ENCODE peak calls at places on chromosomes 1 and 21, in eight cellular contexts. E is uterus, M is HCT116, L is sigmoid colon, W is transverse colon, F is lower leg skin, H is body of pancreas, G is A549. B is an unnamed sample.

GRCh38 chr1:30008998-30009657 is 714.3 kb downstream of the MATN1 start:
- DNase-seq in F (no peak), H (no peak), W (peak), L (no peak), G (peak), M (no peak), E (no peak), B (no peak)

GRCh38 chr1:87284456-87285240 is 44.0 kb upstream of the LMO4 start:
- DNase-seq in W (no peak), M (no peak), E (no peak), L (no peak), H (no peak), F (no peak), G (no peak), B (peak)

GRCh38 chr1:36168538-36168937 is 12.6 kb downstream of the MAP7D1 start:
- DNase-seq in F (no peak), H (no peak), M (no peak), L (no peak), G (no peak), E (no peak), W (no peak), B (no peak)

GRCh38 chr1:52913537-52913936 is 8.0 kb downstream of the ECHDC2 start:
- DNase-seq in H (no peak), M (no peak), G (no peak), L (no peak), E (no peak), W (no peak), F (no peak), B (peak)

GRCh38 chr1:193077991-193078390 is 18.6 kb downstream of the RO60 start:
- DNase-seq in F (no peak), H (no peak), G (no peak), L (no peak), W (no peak), M (no peak), E (no peak), B (no peak)

GRCh38 chr1:88935522-88936222 is 44.3 kb upstream of the GTF2B start:
- DNase-seq in E (no peak), F (no peak), G (peak), H (no peak), M (peak), L (no peak), W (no peak), B (peak)

GRCh38 chr1:91697322-91698260 is 188.4 kb downstream of the TGFBR3 start:
- DNase-seq in G (no peak), H (no peak), M (no peak), F (no peak), E (no peak), L (no peak), W (no peak), B (no peak)

GRCh38 chr1:233261206-233261605 is 34.3 kb downstream of the PCNX2 start:
- DNase-seq in L (no peak), H (no peak), M (peak), F (no peak), W (no peak), G (peak), E (no peak), B (no peak)

GRCh38 chr21:26169061-26169610 is 1.4 kb downstream of the APP start:
- DNase-seq in W (peak), M (peak), F (no peak), E (peak), H (peak), L (peak), G (peak), B (peak)

GRCh38 chr1:168341576-168341975 is 60.9 kb downstream of the TBX19 start:
- DNase-seq in G (no peak), W (no peak), E (no peak), M (no peak), F (no peak), H (no peak), L (no peak), B (no peak)

GRCh38 chr21:37842163-37842919 is 73.9 kb downstream of the KCNJ6 start:
- DNase-seq in M (no peak), F (no peak), G (no peak), W (no peak), E (no peak), L (no peak), H (no peak), B (no peak)

GRCh38 chr1:197042676-197043341 is 24.3 kb downstream of the F13B start:
- DNase-seq in F (no peak), M (no peak), L (no peak), E (no peak), G (peak), H (no peak), W (no peak), B (no peak)

GRCh38 chr1:63466759-63467158 is 56.3 kb downstream of the ITGB3BP start:
- DNase-seq in F (no peak), E (no peak), W (no peak), H (no peak), M (no peak), L (no peak), G (peak), B (no peak)

GRCh38 chr1:2381741-2382620 is 9.4 kb downstream of the MORN1 start:
- DNase-seq in E (peak), F (peak), M (peak), W (peak), G (peak), H (peak), L (peak), B (peak)

GRCh38 chr1:7405844-7406500 is 365.1 kb upstream of the VAMP3 start:
- DNase-seq in F (peak), W (no peak), G (no peak), E (no peak), H (no peak), M (no peak), L (peak), B (no peak)

GRCh38 chr1:25820247-25821111 is 725 bp downstream of the MTFR1L start:
- DNase-seq in W (peak), M (no peak), H (peak), E (no peak), F (peak), L (peak), G (peak), B (no peak)

GRCh38 chr1:113860891-113861290 is 10.6 kb downstream of the PTPN22 start:
- DNase-seq in E (no peak), H (no peak), M (no peak), L (no peak), G (no peak), W (no peak), F (no peak), B (no peak)

DNA sequence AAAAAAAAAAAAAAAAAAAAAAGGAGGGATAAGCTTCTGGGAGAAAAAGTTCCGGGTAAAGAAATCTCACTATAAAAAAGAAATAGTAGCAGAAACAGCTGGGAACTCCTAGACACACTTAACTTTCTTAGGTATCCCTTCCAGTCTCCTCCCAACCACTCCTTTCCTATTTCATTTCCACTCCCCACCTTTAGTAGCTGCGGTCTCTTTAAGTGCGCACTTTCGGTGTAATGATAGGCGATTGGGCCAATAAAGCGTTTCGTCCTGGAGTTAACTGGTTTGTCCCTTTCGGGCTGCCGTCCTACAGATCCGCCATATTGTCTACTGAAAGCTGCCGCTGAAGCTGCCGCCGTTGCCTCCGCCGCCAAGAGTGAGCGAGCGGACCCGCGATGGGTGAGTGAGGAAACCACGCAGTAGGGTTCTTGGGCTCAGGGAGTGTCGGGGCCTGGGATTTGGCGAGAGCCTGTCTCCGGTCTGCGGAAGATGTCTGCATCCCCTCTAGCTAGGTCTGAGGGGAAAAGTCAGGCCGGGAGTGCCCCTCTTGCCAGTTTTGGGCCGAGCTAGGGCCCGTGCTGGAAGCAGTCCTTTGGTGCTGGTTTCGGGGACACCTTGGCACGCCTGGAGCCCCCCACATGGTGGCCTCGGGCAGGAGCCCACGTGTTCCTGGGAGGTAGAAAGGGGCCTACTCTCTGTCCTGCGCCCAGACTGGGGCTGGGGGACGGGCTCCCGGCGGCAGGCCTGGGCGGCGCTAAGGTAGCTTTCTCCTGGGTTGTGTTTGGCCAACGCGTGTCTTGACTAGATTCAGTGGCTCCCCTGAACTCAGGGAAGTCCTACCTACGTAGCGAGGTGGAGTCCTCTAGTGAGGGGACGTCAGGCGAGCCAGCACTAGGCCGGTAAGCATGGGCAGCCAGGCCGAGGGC is at the start of gene KPNA6:
- DNase-seq in E (peak), H (peak), L (peak), G (peak), M (peak), W (peak), F (peak), B (peak)
- TF ChIP-seq POLR2A in E (peak), H (peak), L (peak), G (peak), M (peak), W (peak), F (no peak), B (peak)

GRCh38 chr1:156766288-156767100 is 841 bp upstream of the PRCC start:
- DNase-seq in G (no peak), H (no peak), W (no peak), L (peak), M (no peak), E (no peak), F (peak), B (no peak)
- TF ChIP-seq POLR2A in G (no peak), H (no peak), W (peak), L (no peak), M (no peak), E (no peak), F (no peak), B (no peak)

GRCh38 chr1:61326713-61327112 is 244.4 kb downstream of the NFIA start:
- DNase-seq in M (no peak), L (no peak), F (no peak), E (no peak), W (no peak), H (no peak), G (no peak), B (no peak)
- TF ChIP-seq POLR2A in M (no peak), L (no peak), F (no peak), E (no peak), W (no peak), H (no peak), G (no peak), B (no peak)

GRCh38 chr1:10662824-10663667 is 133.4 kb downstream of the CASZ1 start:
- DNase-seq in F (no peak), G (no peak), L (no peak), E (no peak), H (no peak), W (no peak), M (no peak), B (no peak)
- TF ChIP-seq POLR2A in F (no peak), G (no peak), L (no peak), E (no peak), H (no peak), W (no peak), M (no peak), B (no peak)

GRCh38 chr1:224113918-224114786 is at the start of gene FBXO28:
- DNase-seq in E (peak), H (peak), L (peak), W (peak), G (peak), M (peak), F (peak), B (peak)
- TF ChIP-seq POLR2A in E (peak), H (peak), L (peak), W (peak), G (peak), M (peak), F (peak), B (peak)

GRCh38 chr1:228089520-228090380 is 7.2 kb downstream of the ARF1 start:
- DNase-seq in F (no peak), E (no peak), L (peak), W (peak), G (no peak), M (no peak), H (no peak), B (no peak)

GRCh38 chr1:228093050-228093906 is 9.8 kb downstream of the C1orf35 start:
- DNase-seq in F (peak), H (no peak), L (peak), G (no peak), M (no peak), E (no peak), W (no peak), B (no peak)

GRCh38 chr1:228092342-228093049 is 10.0 kb downstream of the ARF1 start:
- DNase-seq in W (no peak), M (no peak), E (no peak), H (no peak), L (peak), F (no peak), G (no peak), B (no peak)

GRCh38 chr1:228090613-228091081 is 8.1 kb downstream of the ARF1 start:
- DNase-seq in G (no peak), E (no peak), F (peak), L (peak), W (peak), H (peak), M (no peak), B (no peak)

GRCh38 chr1:228091084-228091483 is 8.6 kb downstream of the ARF1 start:
- DNase-seq in E (no peak), H (no peak), G (no peak), M (no peak), W (no peak), L (no peak), F (no peak), B (no peak)
- TF ChIP-seq POLR2A in E (no peak), H (no peak), G (no peak), M (no peak), W (no peak), L (no peak), F (no peak), B (no peak)

GRCh38 chr1:198620951-198621824 is 17.7 kb upstream of the PTPRC start:
- DNase-seq in L (no peak), W (peak), E (no peak), F (no peak), H (no peak), M (no peak), G (no peak), B (no peak)
- TF ChIP-seq POLR2A in L (no peak), W (peak), E (no peak), F (no peak), H (no peak), M (no peak), G (no peak), B (no peak)

GRCh38 chr1:27934818-27935549 is at the start of gene SMPDL3B:
- DNase-seq in G (peak), L (no peak), H (peak), W (peak), M (peak), E (no peak), F (no peak), B (peak)
- TF ChIP-seq POLR2A in G (no peak), L (no peak), H (peak), W (peak), M (no peak), E (no peak), F (no peak), B (peak)

DNA sequence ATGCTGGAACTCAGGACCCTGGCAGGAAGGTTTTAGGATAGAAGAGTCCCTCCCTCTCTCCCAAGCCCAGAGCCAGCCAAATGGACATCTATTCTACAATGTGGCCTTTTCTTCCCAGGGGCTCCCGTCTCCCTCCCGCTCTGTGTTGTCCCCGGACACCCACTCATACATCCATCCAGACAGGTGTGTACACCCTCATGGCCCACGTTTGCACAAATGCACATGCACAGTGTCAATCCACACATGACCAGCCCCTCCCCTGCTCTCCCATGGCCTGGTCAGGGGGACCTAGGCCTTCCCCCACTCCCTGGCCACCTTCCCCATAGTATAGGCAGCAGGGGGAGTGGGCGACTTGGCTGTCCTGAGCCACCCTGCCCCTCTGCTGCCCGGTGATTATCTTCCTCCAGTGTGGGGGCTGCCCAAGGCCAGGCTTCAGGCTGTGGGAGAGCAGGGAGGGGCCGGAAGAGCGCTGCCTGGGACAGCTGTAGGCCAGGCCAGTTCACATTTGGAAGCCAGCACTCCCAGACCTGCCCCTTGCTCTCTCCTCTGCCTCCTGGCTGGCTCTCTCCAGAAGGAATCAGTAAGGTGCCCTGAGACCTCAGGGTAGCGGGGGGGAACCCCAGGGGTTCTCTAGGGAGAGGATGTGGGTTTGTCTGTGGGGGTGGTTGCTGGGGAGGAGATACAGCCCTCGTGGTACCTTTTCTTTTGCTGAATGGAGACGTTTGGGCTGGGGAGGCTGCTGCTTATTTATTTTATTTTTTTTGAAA is 4.1 kb upstream of the PTPN7 start:
- DNase-seq in G (no peak), L (no peak), E (no peak), H (no peak), F (peak), W (peak), M (no peak), B (peak)
- TF ChIP-seq POLR2A in G (no peak), L (no peak), E (no peak), H (no peak), F (no peak), W (no peak), M (no peak), B (no peak)